ENCODE peak calls at places on chromosomes 1 and 21, in four cellular contexts. One of them, this sample, is unnamed.

GRCh38 chr1:109704173-109704572 is 7.9 kb upstream of the GSTM5 start:
- DNase-seq in astrocyte of the spinal cord: no peak
- DNase-seq in cardiac fibroblast: no peak
- DNase-seq in AG09309: no peak
- DNase-seq in this sample: no peak

GRCh38 chr1:54069792-54070548 is 16.6 kb downstream of the TCEANC2 start:
- DNase-seq in AG09309: no peak
- DNase-seq in cardiac fibroblast: peak
- DNase-seq in astrocyte of the spinal cord: peak
- DNase-seq in this sample: peak

GRCh38 chr1:8862528-8862927 is 16.0 kb downstream of the ENO1 start:
- DNase-seq in astrocyte of the spinal cord: no peak
- DNase-seq in cardiac fibroblast: no peak
- DNase-seq in AG09309: no peak
- DNase-seq in this sample: no peak

GRCh38 chr1:178048883-178049282 is 45.0 kb upstream of the RASAL2 start:
- DNase-seq in AG09309: no peak
- DNase-seq in astrocyte of the spinal cord: no peak
- DNase-seq in cardiac fibroblast: peak
- DNase-seq in this sample: no peak

GRCh38 chr21:43719748-43720538 is 1.0 kb downstream of the PDXK start:
- DNase-seq in astrocyte of the spinal cord: no peak
- DNase-seq in AG09309: no peak
- DNase-seq in cardiac fibroblast: no peak
- DNase-seq in this sample: no peak

GRCh38 chr1:109083923-109084322 is 6.6 kb upstream of the TMEM167B start:
- DNase-seq in astrocyte of the spinal cord: no peak
- DNase-seq in AG09309: no peak
- DNase-seq in cardiac fibroblast: no peak
- DNase-seq in this sample: no peak

GRCh38 chr1:14758962-14759361 is 160.5 kb downstream of the KAZN start:
- DNase-seq in astrocyte of the spinal cord: no peak
- DNase-seq in cardiac fibroblast: no peak
- DNase-seq in AG09309: no peak
- DNase-seq in this sample: no peak

GRCh38 chr1:41631971-41632370 is 147.5 kb upstream of the EDN2 start:
- DNase-seq in astrocyte of the spinal cord: peak
- DNase-seq in AG09309: no peak
- DNase-seq in cardiac fibroblast: peak
- DNase-seq in this sample: no peak

GRCh38 chr21:46428987-46429710 is 29.5 kb upstream of the DIP2A start:
- DNase-seq in AG09309: no peak
- DNase-seq in cardiac fibroblast: no peak
- DNase-seq in astrocyte of the spinal cord: no peak
- DNase-seq in this sample: no peak

GRCh38 chr1:184590163-184590750 is 164.4 kb downstream of the EDEM3 start:
- DNase-seq in astrocyte of the spinal cord: no peak
- DNase-seq in AG09309: no peak
- DNase-seq in cardiac fibroblast: no peak
- DNase-seq in this sample: no peak

GRCh38 chr1:9289724-9290493 is 2.8 kb upstream of the SPSB1 start:
- DNase-seq in cardiac fibroblast: peak
- DNase-seq in astrocyte of the spinal cord: peak
- DNase-seq in AG09309: peak
- DNase-seq in this sample: peak

GRCh38 chr1:38817958-38818705 is 41.4 kb downstream of the RRAGC start:
- DNase-seq in cardiac fibroblast: no peak
- DNase-seq in AG09309: no peak
- DNase-seq in astrocyte of the spinal cord: no peak
- DNase-seq in this sample: no peak

GRCh38 chr1:236395780-236396664 is 1.9 kb downstream of the EDARADD start:
- DNase-seq in cardiac fibroblast: no peak
- DNase-seq in AG09309: no peak
- DNase-seq in astrocyte of the spinal cord: no peak
- DNase-seq in this sample: no peak

GRCh38 chr21:36709868-36710728 is 11.2 kb downstream of the SIM2 start:
- DNase-seq in AG09309: no peak
- DNase-seq in astrocyte of the spinal cord: no peak
- DNase-seq in cardiac fibroblast: no peak
- DNase-seq in this sample: no peak
- H3K4me3 ChIP-seq in AG09309: no peak
- H3K4me3 ChIP-seq in astrocyte of the spinal cord: no peak
- H3K4me3 ChIP-seq in cardiac fibroblast: no peak
- H3K4me3 ChIP-seq in this sample: no peak

GRCh38 chr1:43833013-43833412 is 100.6 kb upstream of the ARTN start:
- DNase-seq in AG09309: no peak
- DNase-seq in cardiac fibroblast: no peak
- DNase-seq in astrocyte of the spinal cord: no peak
- DNase-seq in this sample: no peak

GRCh38 chr1:43831866-43832654 is 101.5 kb upstream of the ARTN start:
- DNase-seq in AG09309: no peak
- DNase-seq in cardiac fibroblast: no peak
- DNase-seq in astrocyte of the spinal cord: no peak
- DNase-seq in this sample: no peak

GRCh38 chr1:43834280-43835140 is 99.1 kb upstream of the ARTN start:
- DNase-seq in AG09309: peak
- DNase-seq in astrocyte of the spinal cord: peak
- DNase-seq in cardiac fibroblast: peak
- DNase-seq in this sample: no peak

GRCh38 chr1:43836267-43836951 is 97.2 kb upstream of the ARTN start:
- DNase-seq in astrocyte of the spinal cord: peak
- DNase-seq in cardiac fibroblast: no peak
- DNase-seq in AG09309: no peak
- DNase-seq in this sample: no peak

GRCh38 chr1:43835141-43836021 is 98.2 kb upstream of the ARTN start:
- DNase-seq in AG09309: peak
- DNase-seq in astrocyte of the spinal cord: peak
- DNase-seq in cardiac fibroblast: peak
- DNase-seq in this sample: peak
- H3K4me3 ChIP-seq in AG09309: no peak
- H3K4me3 ChIP-seq in astrocyte of the spinal cord: no peak
- H3K4me3 ChIP-seq in cardiac fibroblast: no peak
- H3K4me3 ChIP-seq in this sample: no peak

GRCh38 chr1:24136956-24137539 is 5.9 kb downstream of the IL22RA1 start:
- DNase-seq in astrocyte of the spinal cord: no peak
- DNase-seq in AG09309: no peak
- DNase-seq in cardiac fibroblast: no peak
- DNase-seq in this sample: no peak

GRCh38 chr1:24138481-24139158 is 4.3 kb downstream of the IL22RA1 start:
- DNase-seq in astrocyte of the spinal cord: no peak
- DNase-seq in cardiac fibroblast: no peak
- DNase-seq in AG09309: no peak
- DNase-seq in this sample: no peak

GRCh38 chr1:24130385-24130784 is 12.6 kb downstream of the IL22RA1 start:
- DNase-seq in astrocyte of the spinal cord: no peak
- DNase-seq in AG09309: no peak
- DNase-seq in cardiac fibroblast: no peak
- DNase-seq in this sample: no peak

GRCh38 chr1:24134376-24134775 is 8.6 kb downstream of the IL22RA1 start:
- DNase-seq in cardiac fibroblast: no peak
- DNase-seq in AG09309: no peak
- DNase-seq in astrocyte of the spinal cord: no peak
- DNase-seq in this sample: no peak

GRCh38 chr1:24133819-24134218 is 9.1 kb downstream of the IL22RA1 start:
- DNase-seq in AG09309: no peak
- DNase-seq in cardiac fibroblast: no peak
- DNase-seq in astrocyte of the spinal cord: no peak
- DNase-seq in this sample: no peak
- H3K4me3 ChIP-seq in AG09309: no peak
- H3K4me3 ChIP-seq in cardiac fibroblast: no peak
- H3K4me3 ChIP-seq in astrocyte of the spinal cord: no peak
- H3K4me3 ChIP-seq in this sample: no peak

GRCh38 chr1:29324771-29325351 is 88.5 kb downstream of the PTPRU start:
- DNase-seq in astrocyte of the spinal cord: no peak
- DNase-seq in cardiac fibroblast: no peak
- DNase-seq in AG09309: no peak
- DNase-seq in this sample: no peak
- H3K4me3 ChIP-seq in astrocyte of the spinal cord: no peak
- H3K4me3 ChIP-seq in cardiac fibroblast: no peak
- H3K4me3 ChIP-seq in AG09309: no peak
- H3K4me3 ChIP-seq in this sample: no peak

GRCh38 chr1:97726386-97726785 is 194.4 kb downstream of the DPYD start:
- DNase-seq in astrocyte of the spinal cord: no peak
- DNase-seq in AG09309: no peak
- DNase-seq in cardiac fibroblast: peak
- DNase-seq in this sample: no peak

GRCh38 chr1:97727029-97727428 is 193.8 kb downstream of the DPYD start:
- DNase-seq in cardiac fibroblast: no peak
- DNase-seq in AG09309: no peak
- DNase-seq in astrocyte of the spinal cord: no peak
- DNase-seq in this sample: no peak

DNA sequence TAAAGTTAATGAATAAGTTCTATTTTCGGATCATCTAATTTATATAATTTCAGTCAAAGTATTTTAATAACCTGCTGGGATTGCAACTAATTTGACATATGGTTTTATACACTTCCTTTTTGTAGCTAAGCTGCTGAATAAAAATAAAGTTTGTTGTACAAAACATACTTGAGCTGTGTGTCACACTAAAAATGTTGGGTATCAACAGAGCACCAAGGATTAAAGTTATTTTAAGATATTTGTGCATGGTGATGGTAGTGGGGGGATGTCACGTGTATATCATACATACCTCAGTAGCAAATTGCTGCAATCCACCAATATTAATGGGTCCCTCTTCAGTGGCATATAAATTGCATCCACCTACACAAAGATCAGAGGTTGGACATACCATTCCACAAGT is 199.6 kb downstream of the DPYD start:
- DNase-seq in AG09309: no peak
- DNase-seq in cardiac fibroblast: peak
- DNase-seq in astrocyte of the spinal cord: peak
- DNase-seq in this sample: peak
- H3K4me3 ChIP-seq in AG09309: no peak
- H3K4me3 ChIP-seq in cardiac fibroblast: no peak
- H3K4me3 ChIP-seq in astrocyte of the spinal cord: no peak
- H3K4me3 ChIP-seq in this sample: no peak

GRCh38 chr1:203147376-203147775 is 19.9 kb downstream of the ADORA1 start:
- DNase-seq in AG09309: no peak
- DNase-seq in astrocyte of the spinal cord: no peak
- DNase-seq in cardiac fibroblast: no peak
- DNase-seq in this sample: no peak
- H3K4me3 ChIP-seq in AG09309: no peak
- H3K4me3 ChIP-seq in astrocyte of the spinal cord: no peak
- H3K4me3 ChIP-seq in cardiac fibroblast: no peak
- H3K4me3 ChIP-seq in this sample: no peak

GRCh38 chr1:43005460-43006351 is 47.0 kb upstream of the SLC2A1 start:
- DNase-seq in AG09309: no peak
- DNase-seq in cardiac fibroblast: no peak
- DNase-seq in astrocyte of the spinal cord: no peak
- DNase-seq in this sample: no peak

GRCh38 chr1:43008106-43008424 is 49.4 kb upstream of the SLC2A1 start:
- DNase-seq in astrocyte of the spinal cord: no peak
- DNase-seq in AG09309: no peak
- DNase-seq in cardiac fibroblast: no peak
- DNase-seq in this sample: no peak

GRCh38 chr1:43009274-43009673 is 50.6 kb upstream of the SLC2A1 start:
- DNase-seq in astrocyte of the spinal cord: no peak
- DNase-seq in AG09309: no peak
- DNase-seq in cardiac fibroblast: no peak
- DNase-seq in this sample: no peak

GRCh38 chr1:43008425-43009108 is 49.9 kb upstream of the SLC2A1 start:
- DNase-seq in astrocyte of the spinal cord: peak
- DNase-seq in AG09309: no peak
- DNase-seq in cardiac fibroblast: no peak
- DNase-seq in this sample: no peak

DNA sequence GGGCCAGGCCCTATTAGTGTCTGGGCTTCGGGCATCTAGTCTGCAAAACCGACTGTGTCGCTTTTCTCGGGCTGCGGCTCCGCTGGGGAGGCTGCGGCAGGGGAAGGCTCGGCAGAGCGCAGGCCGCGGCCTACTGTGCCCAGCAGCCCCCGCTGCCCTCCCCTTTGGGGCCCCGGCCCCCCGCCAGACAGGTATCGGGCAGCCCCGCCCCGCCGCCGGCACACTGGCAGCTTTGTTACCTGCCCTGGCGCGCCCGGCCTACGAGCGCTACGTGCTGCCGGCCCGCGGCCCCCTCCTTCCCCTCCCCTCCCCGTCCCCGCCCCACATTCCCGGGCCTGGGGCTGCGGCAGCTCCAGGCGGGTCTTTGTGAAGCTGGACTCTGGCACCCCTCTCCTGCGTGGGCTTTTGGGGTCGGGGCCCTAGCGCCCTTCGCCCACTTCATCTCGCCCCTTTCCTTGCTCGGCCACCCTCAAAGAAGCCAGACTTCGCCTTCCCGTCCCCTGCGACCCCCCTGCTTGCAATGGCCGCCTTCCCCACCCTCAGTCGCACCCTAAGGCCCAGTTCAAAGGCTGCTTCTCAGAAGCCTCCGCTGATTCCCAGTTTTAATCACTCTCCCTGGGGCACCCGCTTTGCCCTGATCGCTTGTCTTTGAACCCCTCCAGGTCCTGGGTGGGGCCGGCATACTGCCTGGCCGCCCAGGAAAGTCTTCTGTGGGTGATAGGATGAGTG is 48.9 kb upstream of the SLC2A1 start:
- DNase-seq in cardiac fibroblast: no peak
- DNase-seq in AG09309: no peak
- DNase-seq in astrocyte of the spinal cord: no peak
- DNase-seq in this sample: no peak
- H3K4me3 ChIP-seq in cardiac fibroblast: no peak
- H3K4me3 ChIP-seq in AG09309: no peak
- H3K4me3 ChIP-seq in astrocyte of the spinal cord: no peak
- H3K4me3 ChIP-seq in this sample: no peak

DNA sequence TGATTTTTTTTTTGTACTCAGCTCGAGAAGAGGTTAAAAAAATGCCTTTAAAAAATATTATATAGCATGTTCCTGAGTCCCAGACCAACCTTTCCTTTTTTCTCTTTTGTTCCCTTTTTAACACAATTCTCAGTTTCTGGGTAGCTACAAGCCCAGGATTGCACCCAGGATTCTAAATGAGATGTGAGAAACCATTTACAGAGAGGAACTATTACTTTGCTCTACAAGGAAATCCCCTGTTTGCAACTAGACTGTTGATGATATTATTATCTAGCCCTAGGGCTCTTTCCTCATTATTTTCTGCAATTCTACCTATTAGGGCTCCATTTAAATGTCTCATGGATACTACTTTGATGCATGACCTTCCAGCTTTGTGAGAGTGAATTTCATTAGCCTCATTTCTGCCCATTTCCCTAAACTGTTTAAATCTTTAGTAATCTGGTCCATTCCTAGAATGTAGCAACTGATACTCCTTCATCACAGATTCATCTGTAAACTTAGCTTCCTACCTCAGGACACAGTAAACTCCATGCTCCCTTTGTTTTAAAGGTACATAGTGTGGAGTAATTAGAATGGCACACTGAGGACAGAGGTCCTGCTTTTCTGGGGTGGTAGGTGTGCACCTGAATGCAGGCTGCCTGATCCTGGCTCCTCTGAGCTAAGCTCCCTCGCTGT is 7.1 kb upstream of the KIF14 start:
- DNase-seq in astrocyte of the spinal cord: no peak
- DNase-seq in AG09309: no peak
- DNase-seq in cardiac fibroblast: no peak
- DNase-seq in this sample: no peak
- H3K4me3 ChIP-seq in astrocyte of the spinal cord: no peak
- H3K4me3 ChIP-seq in AG09309: no peak
- H3K4me3 ChIP-seq in cardiac fibroblast: no peak
- H3K4me3 ChIP-seq in this sample: no peak